ENCODE peak calls at places on chromosome 5, in five cellular contexts. T, C, E, V and A are unnamed samples.

GRCh38 chr5:116553366-116553765 is 21.3 kb downstream of the SEMA6A start:
- DNase-seq in C (no peak), T (no peak), V (no peak), E (no peak), A (no peak)

GRCh38 chr5:96476654-96477053 is 43.6 kb upstream of the PCSK1 start:
- DNase-seq in C (no peak), E (no peak), T (no peak), V (no peak), A (no peak)

GRCh38 chr5:146529984-146530383 is 14.0 kb upstream of the GPR151 start:
- DNase-seq in T (no peak), C (no peak), E (no peak), V (no peak), A (no peak)

GRCh38 chr5:53537711-53538110 is 22.7 kb upstream of the NDUFS4 start:
- DNase-seq in T (no peak), V (no peak), C (no peak), E (no peak), A (no peak)

GRCh38 chr5:8135742-8136141 is 266.8 kb downstream of the MTRR start:
- DNase-seq in C (no peak), V (no peak), T (no peak), E (no peak), A (no peak)

GRCh38 chr5:117504245-117504644 is 929.6 kb upstream of the SEMA6A start:
- DNase-seq in C (no peak), V (no peak), E (no peak), T (no peak), A (no peak)

GRCh38 chr5:90264930-90265857 is 144.4 kb downstream of the CETN3 start:
- DNase-seq in E (peak; percentile 60), T (peak; percentile 68), V (peak; percentile 53), C (peak; percentile 50), A (no peak)

GRCh38 chr5:91272858-91273257 is 110.3 kb downstream of the ARRDC3 start:
- DNase-seq in E (no peak), T (no peak), C (no peak), V (no peak), A (no peak)

GRCh38 chr5:57586649-57587048 is 104.0 kb upstream of the ACTBL2 start:
- DNase-seq in T (no peak), V (no peak), E (no peak), C (no peak), A (no peak)

GRCh38 chr5:115813719-115814118 is 2.7 kb downstream of the CDO1 start:
- DNase-seq in V (no peak), E (no peak), C (no peak), T (no peak), A (no peak)

GRCh38 chr5:103582364-103582763 is 19.8 kb upstream of the NUDT12 start:
- DNase-seq in T (no peak), V (no peak), E (no peak), C (peak; percentile 41), A (no peak)

GRCh38 chr5:179963375-179963774 is 55.7 kb upstream of the TBC1D9B start:
- DNase-seq in T (no peak), E (no peak), V (no peak), C (no peak), A (no peak)

GRCh38 chr5:140603739-140604138 is 29.2 kb downstream of the CD14 start:
- DNase-seq in V (no peak), T (no peak), C (no peak), E (no peak), A (no peak)

GRCh38 chr5:140607031-140607430 is 25.9 kb downstream of the CD14 start:
- DNase-seq in T (no peak), C (no peak), E (no peak), V (no peak), A (no peak)

GRCh38 chr5:140605879-140606278 is 27.1 kb downstream of the CD14 start:
- DNase-seq in E (no peak), T (no peak), V (no peak), C (no peak), A (no peak)

GRCh38 chr5:140611020-140611521 is 21.9 kb downstream of the CD14 start:
- DNase-seq in C (no peak), E (no peak), T (no peak), V (no peak), A (no peak)

GRCh38 chr5:140608730-140609520 is 24.1 kb downstream of the CD14 start:
- DNase-seq in V (peak; percentile 35), E (peak; percentile 82), C (no peak), T (peak; percentile 32), A (no peak)
- H3K27ac ChIP-seq in V (peak overlapping the region; percentile 86), E (peak overlapping the region; percentile 33), C (no peak overlapping the region), T (no peak overlapping the region), A (no peak overlapping the region)

GRCh38 chr5:170361600-170361999 is 27.6 kb downstream of the KCNMB1 start:
- DNase-seq in C (no peak), E (no peak), T (no peak), V (no peak), A (no peak)
- H3K27ac ChIP-seq in C (peak overlapping the region; percentile 49), E (no peak overlapping the region), T (peak overlapping the region; percentile 52), V (peak overlapping the region; percentile 53), A (peak overlapping the region; percentile 33)

DNA sequence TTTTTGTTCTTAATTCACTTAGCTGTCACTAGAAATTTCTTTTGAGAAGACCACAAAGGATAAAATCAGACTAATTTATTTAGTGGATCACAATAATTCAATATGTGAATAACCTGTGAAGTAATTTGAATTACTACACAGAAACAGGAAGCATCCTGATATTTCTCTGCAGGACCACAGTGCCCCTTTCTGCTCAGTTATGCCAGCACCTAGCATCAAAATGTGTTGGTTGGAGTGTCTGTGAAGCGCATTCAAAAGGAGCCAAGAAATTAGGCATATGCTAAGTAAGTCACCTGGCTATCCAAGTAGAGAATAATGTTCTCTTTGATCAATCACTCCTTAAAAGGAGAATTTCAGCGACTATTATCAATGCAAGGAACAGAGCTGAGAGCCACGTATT is 187.5 kb downstream of the SLC12A2 start:
- DNase-seq in T (no peak), C (no peak), E (no peak), V (no peak), A (no peak)
- H3K27ac ChIP-seq in T (no peak overlapping the region), C (no peak overlapping the region), E (no peak overlapping the region), V (no peak overlapping the region), A (no peak overlapping the region)

GRCh38 chr5:141942185-141942857 is 15.7 kb downstream of the PCDH12 start:
- DNase-seq in E (no peak), T (no peak), C (no peak), V (no peak), A (no peak)
- H3K27ac ChIP-seq in E (no peak overlapping the region), T (no peak overlapping the region), C (no peak overlapping the region), V (peak overlapping the region; percentile 69), A (peak overlapping the region; percentile 14)

GRCh38 chr5:125338804-125339203 is 592.4 kb upstream of the ZNF608 start:
- DNase-seq in V (no peak), E (no peak), T (no peak), C (no peak), A (no peak)
- H3K27ac ChIP-seq in V (no peak overlapping the region), E (no peak overlapping the region), T (no peak overlapping the region), C (no peak overlapping the region), A (no peak overlapping the region)

DNA sequence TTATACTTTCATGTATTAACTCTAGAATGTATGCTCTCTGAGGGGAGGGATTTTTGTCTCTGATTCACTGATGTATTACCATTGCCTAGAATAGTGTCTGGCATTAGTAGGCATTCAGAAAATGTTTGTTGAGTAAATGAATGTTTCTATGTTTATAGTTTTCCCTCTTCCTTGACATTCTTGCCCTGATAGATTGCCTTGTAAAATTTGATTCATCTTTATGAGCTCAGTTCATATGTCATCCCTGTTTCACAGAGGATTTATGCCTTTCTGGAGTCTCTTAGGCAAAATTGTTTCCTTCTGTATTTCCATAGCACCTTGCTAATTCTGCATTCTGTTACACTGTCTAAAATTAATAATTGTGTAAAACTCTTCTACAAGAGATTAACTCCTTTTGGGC is 72.3 kb downstream of the RASA1 start:
- DNase-seq in C (no peak), E (no peak), T (no peak), V (no peak), A (no peak)
- H3K27ac ChIP-seq in C (no peak overlapping the region), E (no peak overlapping the region), T (no peak overlapping the region), V (no peak overlapping the region), A (peak overlapping the region; percentile 11)

GRCh38 chr5:171980729-171981128 is 25.7 kb downstream of the FBXW11 start:
- DNase-seq in C (no peak), T (no peak), V (no peak), E (no peak), A (no peak)
- H3K27ac ChIP-seq in C (no peak overlapping the region), T (no peak overlapping the region), V (no peak overlapping the region), E (no peak overlapping the region), A (no peak overlapping the region)

GRCh38 chr5:150256416-150257064 is 33.0 kb downstream of the CAMK2A start:
- DNase-seq in V (no peak), T (no peak), C (no peak), E (no peak), A (no peak)

GRCh38 chr5:150252489-150252888 is 37.1 kb downstream of the CAMK2A start:
- DNase-seq in E (no peak), C (no peak), T (no peak), V (no peak), A (no peak)

GRCh38 chr5:150253416-150254208 is 36.0 kb downstream of the CAMK2A start:
- DNase-seq in T (no peak), V (no peak), C (no peak), E (no peak), A (no peak)

GRCh38 chr5:150255659-150256415 is 33.7 kb downstream of the CAMK2A start:
- DNase-seq in T (no peak), E (no peak), V (no peak), C (no peak), A (no peak)

DNA sequence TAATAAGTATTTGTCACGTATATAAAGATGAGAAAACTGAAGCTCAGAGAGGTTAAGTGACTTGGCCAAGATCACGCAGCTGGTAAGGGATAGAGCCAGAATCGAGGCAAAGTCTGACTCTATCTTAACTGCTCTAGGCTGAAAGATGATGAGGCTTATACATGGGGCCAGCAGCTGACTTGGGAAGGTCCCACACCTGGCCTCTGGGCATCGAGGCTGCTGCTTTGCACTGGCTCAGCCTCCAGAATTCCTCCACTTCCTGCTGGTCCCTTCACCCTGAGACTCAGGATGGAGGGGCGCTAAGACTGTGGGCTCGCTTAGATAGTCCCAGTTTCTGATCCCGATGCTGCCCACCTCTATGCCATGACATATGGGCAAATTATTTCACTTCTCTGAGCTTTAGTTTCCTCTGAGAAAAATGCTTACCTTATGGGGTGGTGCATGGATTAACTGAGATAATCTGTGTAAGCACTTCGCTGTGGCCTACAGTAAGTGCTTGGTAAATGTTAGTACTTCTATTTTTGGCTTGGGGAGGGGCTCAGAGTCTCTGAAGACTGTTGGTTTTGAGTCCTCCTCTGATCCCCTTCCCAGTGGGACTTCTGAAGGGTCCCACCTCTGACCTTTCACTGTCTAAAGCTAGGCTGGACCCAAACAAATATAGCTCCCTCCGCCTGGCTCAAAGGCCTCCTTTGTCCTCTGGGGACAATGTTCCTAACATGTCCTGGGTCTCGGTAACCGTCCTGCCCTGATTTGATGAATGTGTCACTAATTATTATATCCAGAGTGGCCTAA is 35.0 kb downstream of the CAMK2A start:
- DNase-seq in C (no peak), V (no peak), T (no peak), E (no peak), A (no peak)
- H3K27ac ChIP-seq in C (no peak overlapping the region), V (no peak overlapping the region), T (no peak overlapping the region), E (no peak overlapping the region), A (no peak overlapping the region)